ENCODE peak calls at places on chromosomes 1 and 21, in four cellular contexts. I is gastrocnemius medialis, F is Peyer's patch, G is fibroblast of lung. L is an unnamed sample. For H3K9me3, the result is how much of the 10 kb centered on the place peaks cover.

GRCh38 chr1:220784751-220785150 is 2.0 kb upstream of the MTARC1 start:
- DNase-seq in I (no peak), F (no peak), G (no peak), L (no peak)

GRCh38 chr1:26858891-26859630 is 3.9 kb upstream of the SFN start:
- DNase-seq in F (no peak), G (no peak), I (no peak), L (no peak)

GRCh38 chr1:19640363-19641316 is 3.5 kb upstream of the NBL1 start:
- DNase-seq in F (no peak), G (peak), I (no peak), L (no peak)

GRCh38 chr1:57551476-57551875 is 127.6 kb upstream of the DAB1 start:
- DNase-seq in F (no peak), I (no peak), G (no peak), L (no peak)

GRCh38 chr1:84298688-84299535 is 2.6 kb upstream of the SAMD13 start:
- DNase-seq in F (peak), I (peak), G (peak), L (peak)

GRCh38 chr1:236016782-236017400 is 48.0 kb downstream of the NID1 start:
- DNase-seq in I (no peak), F (no peak), G (peak), L (no peak)

GRCh38 chr1:180310095-180310494 is 80.0 kb downstream of the LHX4 start:
- DNase-seq in G (peak), I (no peak), F (no peak), L (no peak)

GRCh38 chr1:231612393-231613089 is 14.0 kb upstream of the DISC1 start:
- DNase-seq in I (no peak), G (no peak), F (peak), L (peak)

GRCh38 chr1:226064168-226064815 is 1.8 kb downstream of the H3-3A start:
- DNase-seq in G (peak), I (no peak), F (no peak), L (no peak)

GRCh38 chr1:27940297-27940696 is 5.5 kb downstream of the SMPDL3B start:
- DNase-seq in G (peak), F (peak), I (no peak), L (no peak)

GRCh38 chr1:55209247-55209646 is 5.9 kb downstream of the USP24 start:
- DNase-seq in F (no peak), I (no peak), G (peak), L (no peak)

GRCh38 chr1:198880818-198881597 is 242.2 kb downstream of the PTPRC start:
- DNase-seq in G (peak), F (no peak), I (no peak), L (no peak)

GRCh38 chr1:208045410-208046252 is 134.7 kb upstream of the CD34 start:
- DNase-seq in G (no peak), F (no peak), I (no peak), L (no peak)

GRCh38 chr1:64019818-64020217 is 183.6 kb upstream of the UBE2U start:
- DNase-seq in F (no peak), I (no peak), G (peak), L (no peak)

GRCh38 chr1:56584910-56585528 is 5.7 kb upstream of the PLPP3 start:
- DNase-seq in G (peak), F (no peak), I (no peak), L (no peak)

GRCh38 chr1:39127513-39127912 is 77.0 kb upstream of the MACF1 start:
- DNase-seq in I (no peak), F (no peak), G (no peak), L (no peak)

GRCh38 chr1:186082235-186082937 is 292.7 kb downstream of the TPR start:
- DNase-seq in F (peak), G (peak), I (peak), L (peak)

DNA sequence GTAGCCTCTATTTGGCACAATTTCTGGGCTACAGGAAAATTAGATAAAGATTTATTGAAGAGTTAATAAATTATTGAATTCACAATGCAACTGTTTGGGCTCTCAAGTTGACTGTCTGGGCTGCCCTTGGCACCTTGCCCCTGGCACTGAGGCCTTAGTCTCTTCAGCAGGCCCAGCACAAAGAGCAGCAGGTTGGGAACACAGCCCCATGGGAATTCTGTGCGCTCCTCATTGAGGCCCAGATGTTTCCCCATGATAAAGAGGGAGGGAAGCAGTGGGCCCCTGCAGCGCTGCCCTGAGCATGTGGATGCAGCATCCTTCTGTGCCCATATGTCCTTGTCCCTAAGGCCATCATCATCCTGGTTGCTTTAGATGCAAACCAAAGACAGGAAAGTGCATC is 2.9 kb downstream of the CRNN start:
- DNase-seq in F (no peak), I (no peak), G (no peak), L (peak)
- H3K9me3 ChIP-seq in F (under half), I (under half), G (under half), L (under half)

GRCh38 chr21:28516996-28517592 is 475.6 kb downstream of the LTN1 start:
- DNase-seq in G (peak), F (peak), I (peak), L (peak)
- TF ChIP-seq CTCF in G (peak), F (peak), I (peak), L (peak)

DNA sequence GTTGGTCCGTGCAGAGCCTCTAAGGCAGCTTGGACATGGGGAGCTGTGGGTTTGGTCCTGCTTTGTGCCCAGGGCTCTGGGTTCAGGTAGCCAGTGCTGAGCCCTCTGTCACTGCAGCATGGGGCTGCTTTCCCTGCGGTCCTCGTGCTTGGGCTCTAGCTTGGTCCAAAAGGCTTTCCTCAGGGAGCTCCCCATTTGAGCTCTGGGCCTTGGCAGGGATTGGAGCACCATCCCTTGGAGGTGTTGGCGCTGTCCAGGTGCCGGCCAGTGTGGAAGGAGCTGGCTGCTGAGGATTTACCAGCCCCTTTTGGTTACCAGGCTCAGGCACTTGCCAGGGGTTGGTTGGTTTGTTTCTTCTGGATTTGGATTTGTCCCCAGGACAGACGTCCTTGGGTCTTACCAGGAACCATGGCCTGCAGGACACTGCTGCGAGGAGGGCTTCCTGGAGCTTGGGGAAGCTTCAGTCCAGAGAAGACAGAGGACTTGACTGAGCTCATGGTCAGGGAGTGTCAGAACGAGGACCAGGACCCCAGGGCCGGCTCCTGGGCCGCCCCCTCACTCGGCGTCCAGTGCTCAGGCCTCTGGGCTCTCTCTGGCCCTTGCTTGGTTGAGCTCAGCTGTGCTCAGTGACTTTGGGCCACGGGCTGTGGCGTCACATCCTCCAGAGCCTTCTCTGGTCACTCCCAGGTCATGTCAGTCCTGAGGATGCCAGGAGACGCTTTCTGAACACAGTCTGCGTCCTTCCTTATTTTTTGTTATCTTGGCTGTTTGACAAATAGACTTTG is 224.7 kb downstream of the CAMTA1 start:
- DNase-seq in G (no peak), F (no peak), I (no peak), L (no peak)
- H3K9me3 ChIP-seq in G (under half), F (under half), I (under half), L (under half)

GRCh38 chr1:219567341-219567947 is 45.5 kb downstream of the ZC3H11B start:
- DNase-seq in G (peak), F (no peak), I (no peak), L (no peak)
- TF ChIP-seq CTCF in G (peak), F (no peak), I (no peak), L (peak)

GRCh38 chr21:21740207-21740606 is 742.0 kb downstream of the NCAM2 start:
- DNase-seq in I (no peak), F (no peak), G (peak), L (no peak)

GRCh38 chr21:21731626-21732025 is 733.4 kb downstream of the NCAM2 start:
- DNase-seq in G (no peak), I (no peak), F (no peak), L (no peak)

GRCh38 chr21:21734088-21734487 is 735.9 kb downstream of the NCAM2 start:
- DNase-seq in F (no peak), I (no peak), G (no peak), L (no peak)

DNA sequence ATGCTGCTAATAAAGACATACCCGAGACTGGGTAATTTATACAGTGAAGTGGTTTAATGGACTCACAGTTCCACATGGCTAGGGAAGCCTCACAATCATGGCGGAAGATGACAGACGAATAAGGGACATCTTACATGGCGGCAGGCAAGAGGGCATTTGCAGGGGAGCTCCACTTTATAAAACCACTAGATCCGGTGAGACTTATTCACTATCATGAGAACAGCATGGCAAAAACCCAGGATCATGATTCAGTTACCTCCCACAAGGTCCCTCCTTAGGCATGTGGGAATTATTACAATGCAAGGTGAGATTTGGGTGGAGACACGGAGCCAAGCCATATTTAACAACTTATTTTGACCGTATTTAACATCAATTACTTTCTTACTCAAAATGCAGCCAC is 739.0 kb downstream of the NCAM2 start:
- DNase-seq in I (no peak), F (no peak), G (no peak), L (no peak)
- H3K9me3 ChIP-seq in I (under half), F (under half), G (under half), L (under half)

DNA sequence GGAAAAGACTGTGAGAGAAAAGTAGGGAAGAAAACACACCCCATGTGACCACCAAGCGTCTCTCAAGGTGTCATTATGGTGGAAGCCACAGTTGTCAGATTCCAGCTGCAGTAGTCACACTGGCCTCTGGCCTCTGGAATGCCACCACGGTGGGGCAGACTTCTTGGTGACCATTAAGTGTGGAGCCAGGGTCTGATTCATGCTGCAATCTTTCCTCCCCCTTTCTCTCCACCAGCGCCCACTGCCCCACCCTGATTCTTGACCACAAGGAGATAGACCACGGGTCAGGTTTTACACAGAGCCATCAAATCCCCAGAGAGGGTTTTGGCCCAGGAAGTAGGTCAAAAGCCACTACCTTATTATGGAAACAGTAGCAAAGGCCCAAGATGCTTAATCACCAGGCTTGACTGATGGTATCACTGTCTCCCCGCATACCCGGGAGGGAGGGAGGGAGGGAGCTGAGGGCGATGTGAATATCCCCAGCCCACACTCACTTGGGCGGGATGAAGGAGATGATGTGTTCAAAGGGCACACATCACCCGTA is 52.7 kb upstream of the GRHL3 start:
- DNase-seq in I (peak), F (no peak), G (peak), L (no peak)
- TF ChIP-seq CTCF in I (no peak), F (no peak), G (no peak), L (no peak)

L was measured in upper lobe of right lung.